ENCODE peak calls at places on chromosome 16, in five cellular contexts. One of them, this sample, is unnamed.

GRCh38 chr16:17342031-17342430 is 128.7 kb downstream of the XYLT1 start:
- DNase-seq in psoas muscle: no peak
- DNase-seq in PC-9: no peak
- DNase-seq in chondrocyte: no peak
- DNase-seq in progenitor cell of endocrine pancreas: no peak
- DNase-seq in this sample: no peak

GRCh38 chr16:56438042-56438441 is 12.7 kb upstream of the AMFR start:
- DNase-seq in psoas muscle: no peak
- DNase-seq in PC-9: no peak
- DNase-seq in chondrocyte: no peak
- DNase-seq in progenitor cell of endocrine pancreas: no peak
- DNase-seq in this sample: no peak

GRCh38 chr16:27169511-27170071 is 33.7 kb upstream of the KDM8 start:
- DNase-seq in psoas muscle: no peak
- DNase-seq in PC-9: peak
- DNase-seq in chondrocyte: no peak
- DNase-seq in progenitor cell of endocrine pancreas: no peak
- DNase-seq in this sample: no peak

GRCh38 chr16:68069511-68070248 is 15.5 kb upstream of the NFATC3 start:
- DNase-seq in psoas muscle: peak
- DNase-seq in PC-9: no peak
- DNase-seq in chondrocyte: peak
- DNase-seq in progenitor cell of endocrine pancreas: no peak
- DNase-seq in this sample: no peak

GRCh38 chr16:84616515-84616914 is 1.4 kb downstream of the COTL1 start:
- DNase-seq in psoas muscle: no peak
- DNase-seq in PC-9: no peak
- DNase-seq in chondrocyte: no peak
- DNase-seq in progenitor cell of endocrine pancreas: no peak
- DNase-seq in this sample: no peak

GRCh38 chr16:67881557-67882220 is 3.0 kb upstream of the NRN1L start:
- DNase-seq in psoas muscle: peak
- DNase-seq in PC-9: no peak
- DNase-seq in chondrocyte: no peak
- DNase-seq in progenitor cell of endocrine pancreas: no peak
- DNase-seq in this sample: no peak

GRCh38 chr16:85625485-85626117 is 12.5 kb downstream of the GSE1 start:
- DNase-seq in psoas muscle: no peak
- DNase-seq in PC-9: no peak
- DNase-seq in chondrocyte: no peak
- DNase-seq in progenitor cell of endocrine pancreas: no peak
- DNase-seq in this sample: no peak

GRCh38 chr16:578870-579405 is 9.2 kb downstream of the PIGQ start:
- DNase-seq in psoas muscle: peak
- DNase-seq in PC-9: no peak
- DNase-seq in chondrocyte: no peak
- DNase-seq in progenitor cell of endocrine pancreas: peak
- DNase-seq in this sample: no peak

GRCh38 chr16:53740476-53740875 is 36.5 kb downstream of the FTO start:
- DNase-seq in psoas muscle: no peak
- DNase-seq in PC-9: no peak
- DNase-seq in chondrocyte: no peak
- DNase-seq in progenitor cell of endocrine pancreas: no peak
- DNase-seq in this sample: no peak

GRCh38 chr16:31513126-31513525 is 4.9 kb upstream of the RUSF1 start:
- DNase-seq in psoas muscle: no peak
- DNase-seq in PC-9: peak
- DNase-seq in chondrocyte: no peak
- DNase-seq in progenitor cell of endocrine pancreas: no peak
- DNase-seq in this sample: no peak

GRCh38 chr16:2056077-2056476 is 8.3 kb downstream of the TSC2 start:
- DNase-seq in psoas muscle: no peak
- DNase-seq in PC-9: no peak
- DNase-seq in chondrocyte: no peak
- DNase-seq in progenitor cell of endocrine pancreas: no peak
- DNase-seq in this sample: no peak
- TF ChIP-seq CTCF in psoas muscle: peak
- TF ChIP-seq CTCF in PC-9: peak
- TF ChIP-seq CTCF in chondrocyte: peak
- TF ChIP-seq CTCF in progenitor cell of endocrine pancreas: no peak
- TF ChIP-seq CTCF in this sample: no peak

DNA sequence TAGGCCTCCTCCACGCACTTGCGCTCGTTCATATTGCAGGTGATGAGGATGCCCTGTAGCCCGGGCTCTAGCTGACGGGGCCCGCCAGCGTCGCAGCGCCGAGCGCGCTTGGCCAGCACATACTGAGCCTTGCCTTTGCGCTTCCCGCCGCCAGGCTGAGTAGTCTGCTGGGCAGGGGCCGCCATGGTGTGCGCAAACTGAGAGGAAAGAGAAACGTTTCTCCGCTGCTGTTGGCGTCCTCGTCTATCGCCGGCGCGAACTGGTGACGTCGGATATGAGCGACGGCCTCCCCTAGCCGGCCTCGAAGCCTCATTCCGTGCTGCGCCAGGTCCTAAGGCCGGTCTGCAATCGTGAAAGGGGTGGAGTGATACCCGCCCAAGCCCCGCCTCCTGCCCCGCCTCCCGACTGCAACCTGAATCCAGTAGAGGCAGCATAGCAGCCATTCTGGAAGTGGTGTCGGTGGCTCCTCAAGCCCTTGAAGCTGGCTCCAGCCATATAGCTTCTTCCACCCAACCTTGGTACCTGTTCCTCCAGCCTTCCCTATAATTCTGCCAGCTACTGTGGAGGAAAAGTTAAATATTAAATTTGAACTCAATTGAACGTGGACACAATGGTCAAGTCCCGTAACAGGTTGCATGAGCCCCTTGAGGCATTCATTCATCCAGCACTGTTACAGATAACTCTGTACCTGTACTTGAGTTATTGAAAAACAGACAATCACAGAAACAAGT is at the start of gene THUMPD1:
- DNase-seq in psoas muscle: peak
- DNase-seq in PC-9: peak
- DNase-seq in chondrocyte: peak
- DNase-seq in progenitor cell of endocrine pancreas: peak
- DNase-seq in this sample: peak
- TF ChIP-seq CTCF in psoas muscle: no peak
- TF ChIP-seq CTCF in PC-9: no peak
- TF ChIP-seq CTCF in chondrocyte: peak
- TF ChIP-seq CTCF in progenitor cell of endocrine pancreas: peak
- TF ChIP-seq CTCF in this sample: no peak

GRCh38 chr16:66025751-66026150 is 340.7 kb upstream of the CDH5 start:
- DNase-seq in psoas muscle: no peak
- DNase-seq in PC-9: no peak
- DNase-seq in chondrocyte: no peak
- DNase-seq in progenitor cell of endocrine pancreas: no peak
- DNase-seq in this sample: no peak

GRCh38 chr16:66030036-66030435 is 336.5 kb upstream of the CDH5 start:
- DNase-seq in psoas muscle: no peak
- DNase-seq in PC-9: no peak
- DNase-seq in chondrocyte: no peak
- DNase-seq in progenitor cell of endocrine pancreas: no peak
- DNase-seq in this sample: no peak

GRCh38 chr16:66026931-66027330 is 339.6 kb upstream of the CDH5 start:
- DNase-seq in psoas muscle: no peak
- DNase-seq in PC-9: no peak
- DNase-seq in chondrocyte: no peak
- DNase-seq in progenitor cell of endocrine pancreas: no peak
- DNase-seq in this sample: no peak

GRCh38 chr16:66028505-66029216 is 337.8 kb upstream of the CDH5 start:
- DNase-seq in psoas muscle: no peak
- DNase-seq in PC-9: no peak
- DNase-seq in chondrocyte: no peak
- DNase-seq in progenitor cell of endocrine pancreas: no peak
- DNase-seq in this sample: no peak

GRCh38 chr16:66026211-66026610 is 340.3 kb upstream of the CDH5 start:
- DNase-seq in psoas muscle: no peak
- DNase-seq in PC-9: no peak
- DNase-seq in chondrocyte: no peak
- DNase-seq in progenitor cell of endocrine pancreas: no peak
- DNase-seq in this sample: no peak
- TF ChIP-seq CTCF in psoas muscle: peak
- TF ChIP-seq CTCF in PC-9: no peak
- TF ChIP-seq CTCF in chondrocyte: peak
- TF ChIP-seq CTCF in progenitor cell of endocrine pancreas: peak
- TF ChIP-seq CTCF in this sample: no peak

DNA sequence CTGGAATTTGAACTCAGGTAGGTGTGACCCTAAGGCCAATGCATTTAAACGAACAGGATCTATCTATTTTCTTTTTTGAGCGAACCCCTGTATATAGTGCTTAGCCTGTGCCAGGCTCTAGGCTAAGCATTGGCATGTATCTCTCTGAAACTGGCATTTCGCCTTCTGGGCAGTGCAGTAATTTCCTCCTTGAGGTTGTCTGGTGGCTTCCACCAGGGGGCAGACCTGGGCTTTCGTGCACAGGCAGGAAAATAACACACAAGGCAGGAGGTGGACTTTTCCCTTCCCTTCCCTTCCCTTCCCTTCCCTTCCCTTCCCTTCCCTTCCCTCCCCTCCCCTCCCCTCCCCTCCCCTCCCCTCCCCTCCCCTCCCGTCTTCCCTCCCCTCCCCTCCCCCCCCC is 34.4 kb upstream of the PRKCB start:
- DNase-seq in psoas muscle: peak
- DNase-seq in PC-9: peak
- DNase-seq in chondrocyte: no peak
- DNase-seq in progenitor cell of endocrine pancreas: peak
- DNase-seq in this sample: peak
- TF ChIP-seq CTCF in psoas muscle: peak
- TF ChIP-seq CTCF in PC-9: peak
- TF ChIP-seq CTCF in chondrocyte: peak
- TF ChIP-seq CTCF in progenitor cell of endocrine pancreas: peak
- TF ChIP-seq CTCF in this sample: peak

GRCh38 chr16:66266436-66267286 is 99.8 kb upstream of the CDH5 start:
- DNase-seq in psoas muscle: peak
- DNase-seq in PC-9: no peak
- DNase-seq in chondrocyte: no peak
- DNase-seq in progenitor cell of endocrine pancreas: no peak
- DNase-seq in this sample: peak
- TF ChIP-seq CTCF in psoas muscle: no peak
- TF ChIP-seq CTCF in PC-9: no peak
- TF ChIP-seq CTCF in chondrocyte: peak
- TF ChIP-seq CTCF in progenitor cell of endocrine pancreas: no peak
- TF ChIP-seq CTCF in this sample: no peak

DNA sequence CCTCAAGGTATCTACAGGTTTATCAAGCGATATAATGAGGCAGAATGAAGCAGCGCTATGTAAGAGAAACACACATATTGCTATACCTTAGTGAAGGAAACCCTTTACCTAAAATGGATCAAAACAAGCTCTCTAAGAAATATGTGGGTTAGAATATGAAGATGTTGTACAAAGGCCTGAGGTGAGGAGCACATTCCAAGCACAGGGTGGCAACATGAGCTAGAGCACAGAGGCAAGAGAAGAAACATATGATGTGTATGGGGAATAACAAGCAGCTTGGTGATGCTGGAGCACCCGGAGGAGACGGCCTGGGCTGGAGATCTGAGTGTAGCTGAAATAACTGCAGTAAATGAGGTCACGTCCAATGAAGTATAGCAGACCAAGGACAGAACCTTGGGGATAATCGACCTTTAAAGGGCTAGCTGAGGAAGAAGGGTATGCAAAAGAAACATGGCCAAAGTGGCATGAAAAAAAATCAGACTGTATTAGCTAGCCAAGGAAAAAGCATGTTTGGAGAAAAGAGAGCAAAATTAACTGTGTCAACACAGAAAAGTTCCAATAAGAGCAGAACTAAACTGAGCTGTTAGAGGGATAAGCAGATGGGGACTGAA is 44.0 kb downstream of the MARVELD3 start:
- DNase-seq in psoas muscle: no peak
- DNase-seq in PC-9: no peak
- DNase-seq in chondrocyte: no peak
- DNase-seq in progenitor cell of endocrine pancreas: no peak
- DNase-seq in this sample: no peak
- TF ChIP-seq CTCF in psoas muscle: no peak
- TF ChIP-seq CTCF in PC-9: peak
- TF ChIP-seq CTCF in chondrocyte: peak
- TF ChIP-seq CTCF in progenitor cell of endocrine pancreas: no peak
- TF ChIP-seq CTCF in this sample: no peak

DNA sequence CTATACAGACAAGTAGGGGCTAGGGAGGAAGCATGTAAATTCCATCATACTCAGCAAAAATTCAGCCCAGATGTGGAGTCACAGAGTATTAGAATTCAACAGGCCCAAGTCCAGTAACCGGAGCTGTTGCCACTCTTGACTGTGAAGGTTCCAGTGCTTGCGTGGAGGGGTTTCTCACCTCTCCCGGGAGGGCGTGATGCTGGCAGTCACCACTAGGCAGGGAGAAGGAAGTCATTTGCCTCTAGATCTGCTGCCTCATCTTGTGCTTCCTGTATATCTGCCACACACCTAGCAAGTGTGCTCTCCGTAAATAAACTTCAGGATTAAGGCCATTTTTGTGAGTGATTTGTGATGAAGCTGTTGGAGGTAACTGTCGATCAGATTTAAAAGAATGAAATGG is 1.0 kb upstream of the CKLF start:
- DNase-seq in psoas muscle: no peak
- DNase-seq in PC-9: no peak
- DNase-seq in chondrocyte: no peak
- DNase-seq in progenitor cell of endocrine pancreas: no peak
- DNase-seq in this sample: no peak
- TF ChIP-seq CTCF in psoas muscle: peak
- TF ChIP-seq CTCF in PC-9: peak
- TF ChIP-seq CTCF in chondrocyte: peak
- TF ChIP-seq CTCF in progenitor cell of endocrine pancreas: peak
- TF ChIP-seq CTCF in this sample: no peak

GRCh38 chr16:70267516-70267915 is 15.8 kb upstream of the EXOSC6 start:
- DNase-seq in psoas muscle: peak
- DNase-seq in PC-9: no peak
- DNase-seq in chondrocyte: peak
- DNase-seq in progenitor cell of endocrine pancreas: no peak
- DNase-seq in this sample: no peak
- TF ChIP-seq CTCF in psoas muscle: peak
- TF ChIP-seq CTCF in PC-9: peak
- TF ChIP-seq CTCF in chondrocyte: peak
- TF ChIP-seq CTCF in progenitor cell of endocrine pancreas: peak
- TF ChIP-seq CTCF in this sample: peak

This sample was measured in mesothelial cell of epicardium.